ENCODE peak calls at places on chromosomes 12 and 14, in nine cellular contexts. O is stomach; A is type B pancreatic cell; J is adrenal gland; L is HCT116; E is CD4-positive, alpha-beta T cell; W is uterus; K is SK-N-SH; C is tibial nerve. B is an unnamed sample.

GRCh38 chr12:11107719-11108118 is 15.6 kb upstream of the TAS2R43 start:
- DNase-seq in O (no peak), A (no peak), J (no peak), L (no peak), E (no peak), W (no peak), K (no peak), C (no peak), B (no peak)

GRCh38 chr12:112480931-112481330 is 62.2 kb downstream of the PTPN11 start:
- DNase-seq in O (no peak), A (no peak), J (no peak), L (no peak), E (no peak), W (no peak), K (no peak), C (no peak), B (no peak)

GRCh38 chr14:73266317-73266716 is 29.0 kb downstream of the PAPLN start:
- DNase-seq in O (no peak), A (no peak), J (no peak), L (no peak), E (no peak), W (no peak), K (peak), C (no peak), B (no peak)

GRCh38 chr14:69038449-69039286 is 59.6 kb upstream of the ACTN1 start:
- DNase-seq in O (no peak), A (no peak), J (peak), L (no peak), E (no peak), W (peak), K (peak), C (no peak), B (no peak)

GRCh38 chr12:128510527-128510926 is 243.6 kb downstream of the TMEM132C start:
- DNase-seq in O (no peak), A (no peak), J (no peak), L (no peak), E (no peak), W (no peak), K (no peak), C (no peak), B (no peak)

GRCh38 chr12:90936230-90937005 is 18.6 kb downstream of the CCER1 start:
- DNase-seq in O (no peak), A (no peak), J (no peak), L (no peak), E (no peak), W (no peak), K (no peak), C (no peak), B (peak)

GRCh38 chr12:26668847-26669246 is 164.1 kb downstream of the ITPR2 start:
- DNase-seq in O (no peak), A (no peak), J (peak), L (no peak), E (no peak), W (no peak), K (no peak), C (no peak), B (no peak)

GRCh38 chr12:90090929-90091651 is 382.5 kb upstream of the ATP2B1 start:
- DNase-seq in O (peak), A (no peak), J (peak), L (peak), E (no peak), W (no peak), K (no peak), C (no peak), B (peak)

GRCh38 chr14:68164723-68165122 is 345.1 kb downstream of the RAD51B start:
- DNase-seq in O (no peak), A (no peak), J (no peak), L (no peak), E (no peak), W (no peak), K (peak), C (no peak), B (no peak)

GRCh38 chr12:105233045-105233905 is 2.7 kb downstream of the APPL2 start:
- DNase-seq in O (no peak), A (no peak), J (no peak), L (no peak), E (no peak), W (no peak), K (no peak), C (no peak), B (no peak)

GRCh38 chr12:56190695-56191155 is 1.4 kb upstream of the SMARCC2 start:
- DNase-seq in O (no peak), A (no peak), J (no peak), L (no peak), E (no peak), W (no peak), K (no peak), C (no peak), B (no peak)

GRCh38 chr14:68964300-68965093 is 14.6 kb downstream of the ACTN1 start:
- DNase-seq in O (no peak), A (no peak), J (no peak), L (no peak), E (no peak), W (no peak), K (no peak), C (no peak), B (no peak)

GRCh38 chr12:121120989-121121755 is 11.5 kb upstream of the P2RX7 start:
- DNase-seq in O (no peak), A (no peak), J (no peak), L (no peak), E (no peak), W (no peak), K (no peak), C (no peak), B (no peak)

GRCh38 chr12:125544979-125545378 is 479.7 kb downstream of the AACS start:
- DNase-seq in O (no peak), A (no peak), J (no peak), L (no peak), E (no peak), W (no peak), K (no peak), C (no peak), B (no peak)

GRCh38 chr12:55499810-55500252 is 7.7 kb downstream of the OR6C68 start:
- DNase-seq in O (no peak), A (no peak), J (no peak), L (no peak), E (no peak), W (no peak), K (no peak), C (no peak), B (no peak)

GRCh38 chr14:23186913-23187654 is 3.6 kb upstream of the SLC7A8 start:
- DNase-seq in O (peak), A (no peak), J (peak), L (peak), E (no peak), W (peak), K (peak), C (no peak), B (no peak)

GRCh38 chr14:73665130-73665529 is 20.3 kb downstream of the DNAL1 start:
- DNase-seq in O (no peak), A (no peak), J (no peak), L (no peak), E (no peak), W (no peak), K (no peak), C (no peak), B (no peak)

GRCh38 chr14:22221508-22221907 is 367.5 kb downstream of the DAD1 start:
- DNase-seq in O (no peak), A (no peak), J (no peak), L (peak), E (no peak), W (no peak), K (peak), C (no peak), B (peak)

GRCh38 chr12:120139958-120140357 is 23.4 kb upstream of the RAB35 start:
- DNase-seq in O (no peak), A (no peak), J (no peak), L (no peak), E (no peak), W (no peak), K (no peak), C (no peak), B (no peak)

GRCh38 chr12:65459545-65459944 is 181.1 kb downstream of the MSRB3 start:
- DNase-seq in O (no peak), A (no peak), J (no peak), L (no peak), E (no peak), W (no peak), K (no peak), C (no peak), B (no peak)

GRCh38 chr12:6372403-6373003 is 2.9 kb downstream of the SCNN1A start:
- DNase-seq in O (peak), A (no peak), J (no peak), L (peak), E (no peak), W (no peak), K (no peak), C (no peak), B (peak)

DNA sequence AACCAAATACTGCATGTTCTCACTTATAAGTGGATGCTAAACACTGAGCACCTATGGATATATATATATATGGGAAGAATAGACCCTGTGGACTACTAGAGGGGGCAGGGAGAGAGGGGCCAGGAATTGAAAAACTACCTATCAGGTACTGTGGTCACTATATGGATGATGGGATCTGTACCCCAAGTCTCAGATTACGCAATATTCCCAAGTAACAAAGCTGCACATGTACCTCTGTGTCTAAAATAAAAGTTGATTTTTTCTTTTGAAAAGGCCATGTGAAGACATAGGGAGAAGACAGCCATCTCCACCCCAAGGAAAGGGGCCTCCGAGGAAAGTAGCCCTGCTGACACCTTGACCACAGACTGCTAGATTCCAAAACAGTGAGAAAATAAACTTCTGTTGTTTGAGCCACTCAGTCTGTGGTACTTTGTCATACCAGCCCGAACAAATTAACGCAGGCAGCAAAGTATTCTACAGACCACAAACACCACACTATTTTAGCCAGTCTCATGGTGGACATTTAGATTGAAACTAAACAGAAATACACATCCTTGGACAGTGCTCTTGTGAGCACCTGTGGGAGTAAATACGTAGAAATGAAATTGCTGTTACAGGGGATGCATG is 197.1 kb downstream of the EFCAB11 start:
- DNase-seq in O (no peak), A (no peak), J (no peak), L (no peak), E (no peak), W (no peak), K (no peak), C (no peak), B (no peak)
- TF ChIP-seq CTCF in O (no peak), A (no peak), J (no peak), L (no peak), E (no peak), W (no peak), K (no peak), C (no peak), B (no peak)

DNA sequence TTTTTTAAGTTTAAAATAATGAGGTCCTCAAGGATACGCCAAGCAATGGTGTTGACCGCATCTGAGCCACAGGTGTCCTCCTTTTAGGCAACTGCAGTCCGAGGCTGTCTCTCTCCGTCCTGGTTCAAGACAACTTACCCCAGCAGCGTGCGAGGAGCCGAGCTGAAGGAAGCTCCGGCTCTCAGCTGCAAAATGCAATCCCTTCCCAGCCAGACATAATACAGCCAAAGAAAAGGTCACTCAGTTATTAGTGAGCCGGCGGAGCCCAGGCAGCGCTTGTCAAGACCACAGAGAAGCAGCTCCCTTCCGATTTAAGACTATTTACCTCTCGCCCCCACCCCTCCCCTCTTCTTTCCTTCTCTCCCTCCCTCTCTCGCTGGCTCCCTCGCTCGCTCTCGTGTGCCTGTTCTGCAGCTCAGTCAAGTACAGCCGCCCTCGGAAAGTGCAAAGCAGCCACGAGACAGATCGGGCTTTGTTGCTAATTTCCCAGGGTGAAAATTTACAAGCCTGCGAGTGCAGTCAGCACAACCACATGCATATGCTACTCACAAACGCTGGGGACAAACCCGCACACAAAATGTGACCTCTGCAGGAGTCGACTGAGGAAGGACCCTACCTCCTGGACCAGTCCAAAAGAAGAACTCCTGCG is 363 bp upstream of the LMO3 start:
- DNase-seq in O (no peak), A (no peak), J (peak), L (no peak), E (no peak), W (peak), K (peak), C (no peak), B (peak)
- TF ChIP-seq CTCF in O (no peak), A (peak), J (no peak), L (no peak), E (no peak), W (no peak), K (no peak), C (no peak), B (no peak)

GRCh38 chr12:47772738-47773061 is 338 bp upstream of the SLC48A1 start:
- DNase-seq in O (no peak), A (no peak), J (no peak), L (no peak), E (no peak), W (no peak), K (no peak), C (no peak), B (no peak)

GRCh38 chr12:47773062-47773857 is at the start of gene SLC48A1:
- DNase-seq in O (peak), A (peak), J (peak), L (no peak), E (peak), W (peak), K (peak), C (no peak), B (no peak)

GRCh38 chr12:47775100-47775911 is 2.3 kb downstream of the SLC48A1 start:
- DNase-seq in O (no peak), A (no peak), J (peak), L (no peak), E (no peak), W (no peak), K (no peak), C (no peak), B (no peak)

GRCh38 chr12:47774664-47775063 is 1.6 kb downstream of the SLC48A1 start:
- DNase-seq in O (no peak), A (no peak), J (no peak), L (no peak), E (no peak), W (no peak), K (no peak), C (no peak), B (no peak)

DNA sequence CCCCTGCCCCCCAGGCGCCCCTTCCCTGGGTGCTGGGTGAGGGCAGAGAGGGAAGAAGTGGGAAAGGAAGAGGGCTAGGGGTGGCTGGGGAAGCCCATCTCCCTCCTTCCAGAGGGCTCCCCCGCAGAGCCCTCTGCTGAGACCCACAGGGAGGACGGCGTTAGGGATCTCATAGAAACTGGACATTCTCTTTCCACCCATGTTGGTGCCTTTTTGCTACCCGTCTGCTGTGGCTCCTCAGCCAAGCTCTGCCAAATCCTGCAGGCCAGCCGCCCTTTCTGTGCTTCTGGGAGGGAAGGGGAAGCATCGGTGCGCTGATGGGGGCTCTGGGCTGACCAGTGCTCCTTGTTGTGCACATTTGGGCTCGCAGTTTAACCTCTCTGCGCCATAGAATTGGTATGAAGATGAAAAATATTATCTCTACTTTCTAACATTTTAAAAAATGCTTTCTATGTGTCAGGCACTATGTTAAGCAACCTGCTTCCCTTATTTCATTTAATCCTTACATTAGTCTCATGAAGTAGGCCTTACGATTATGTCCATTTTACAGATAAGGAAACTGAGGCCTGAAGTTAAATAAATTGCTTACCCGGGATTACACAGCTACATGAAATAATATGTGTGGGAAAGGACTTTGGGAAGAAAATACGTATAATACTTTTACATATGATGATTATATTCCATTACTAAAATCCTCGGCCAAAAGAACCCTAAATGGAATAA is 981 bp downstream of the SLC48A1 start:
- DNase-seq in O (no peak), A (no peak), J (no peak), L (no peak), E (no peak), W (no peak), K (peak), C (no peak), B (no peak)
- TF ChIP-seq CTCF in O (no peak), A (no peak), J (no peak), L (no peak), E (no peak), W (no peak), K (no peak), C (no peak), B (no peak)

DNA sequence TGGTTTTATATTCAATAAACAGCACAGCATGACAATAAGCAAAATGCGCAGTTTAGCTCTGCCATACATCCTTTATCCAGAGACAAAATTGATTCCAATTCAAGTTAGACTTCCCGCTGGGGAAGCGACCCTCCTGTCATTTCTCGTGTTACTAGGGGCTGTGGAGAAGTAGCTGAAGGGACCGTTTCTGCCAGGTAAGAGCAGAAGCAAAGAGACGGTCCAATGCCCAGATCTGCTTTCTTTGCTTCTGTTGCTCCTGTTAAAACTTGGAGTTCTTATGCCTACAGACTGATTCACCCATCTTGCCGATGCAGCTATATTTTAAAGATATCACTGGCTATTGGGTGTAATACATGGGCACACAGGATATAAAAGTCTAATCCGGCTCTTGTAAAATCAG is 156.8 kb upstream of the AVPR1A start:
- DNase-seq in O (no peak), A (no peak), J (no peak), L (no peak), E (no peak), W (no peak), K (no peak), C (no peak), B (no peak)
- TF ChIP-seq CTCF in O (no peak), A (no peak), J (no peak), L (no peak), E (no peak), W (no peak), K (no peak), C (no peak), B (no peak)

DNA sequence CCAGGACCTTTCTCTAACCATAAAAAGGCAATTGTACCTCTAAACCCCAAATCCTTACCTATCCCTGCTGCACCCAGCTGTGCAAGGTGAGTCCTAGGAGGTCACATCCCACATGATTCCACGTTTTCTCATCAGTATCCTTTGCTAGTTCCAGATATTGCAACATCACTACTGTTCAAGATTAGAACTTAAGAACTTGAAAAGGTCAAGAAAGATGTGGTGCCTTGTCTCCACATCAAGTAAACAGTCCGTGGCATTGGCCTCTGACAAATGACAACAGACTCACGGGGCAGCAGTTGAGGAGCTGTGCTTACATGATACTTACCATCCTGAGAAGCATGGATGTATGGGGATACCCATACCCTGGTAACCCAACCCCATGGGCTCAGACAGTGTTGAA is 178.8 kb upstream of the EEA1 start:
- DNase-seq in O (no peak), A (no peak), J (no peak), L (no peak), E (no peak), W (no peak), K (no peak), C (no peak), B (no peak)
- TF ChIP-seq CTCF in O (no peak), A (no peak), J (no peak), L (no peak), E (no peak), W (no peak), K (no peak), C (no peak), B (no peak)

GRCh38 chr12:107053709-107054108 is 39.6 kb downstream of the CRY1 start:
- DNase-seq in O (no peak), A (no peak), J (no peak), L (no peak), E (no peak), W (no peak), K (no peak), C (no peak), B (no peak)

GRCh38 chr12:107058190-107058589 is 35.2 kb downstream of the CRY1 start:
- DNase-seq in O (no peak), A (no peak), J (no peak), L (no peak), E (no peak), W (no peak), K (no peak), C (no peak), B (no peak)

GRCh38 chr12:107057071-107057834 is 36.1 kb downstream of the CRY1 start:
- DNase-seq in O (no peak), A (no peak), J (no peak), L (no peak), E (no peak), W (no peak), K (no peak), C (no peak), B (peak)
- TF ChIP-seq CTCF in O (no peak), A (peak), J (no peak), L (no peak), E (no peak), W (no peak), K (peak), C (no peak), B (no peak)